ENCODE peak calls at places on chromosome 17, in four cellular contexts. One of them, this sample, is unnamed.

GRCh38 chr17:72977768-72978417 is 114.6 kb downstream of the SLC39A11 start:
- DNase-seq in WTC11: no peak
- DNase-seq in K562: peak; percentile 46
- DNase-seq in HepG2: no peak
- DNase-seq in this sample: no peak

GRCh38 chr17:62780951-62781350 is 27.2 kb downstream of the MARCHF10 start:
- DNase-seq in WTC11: no peak
- DNase-seq in K562: no peak
- DNase-seq in HepG2: no peak
- DNase-seq in this sample: no peak

GRCh38 chr17:29710891-29711418 is 88.2 kb upstream of the CORO6 start:
- DNase-seq in WTC11: no peak
- DNase-seq in K562: peak; percentile 84
- DNase-seq in HepG2: peak; percentile 35
- DNase-seq in this sample: peak; percentile 53

GRCh38 chr17:81291662-81292061 is 3.4 kb downstream of the SLC38A10 start:
- DNase-seq in WTC11: peak; percentile 76
- DNase-seq in K562: peak; percentile 81
- DNase-seq in HepG2: peak; percentile 53
- DNase-seq in this sample: peak; percentile 77

GRCh38 chr17:27995554-27995953 is 46.9 kb upstream of the NLK start:
- DNase-seq in WTC11: no peak
- DNase-seq in K562: no peak
- DNase-seq in HepG2: no peak
- DNase-seq in this sample: no peak

GRCh38 chr17:17603178-17603894 is 11.8 kb upstream of the PEMT start:
- DNase-seq in WTC11: no peak
- DNase-seq in K562: no peak
- DNase-seq in HepG2: no peak
- DNase-seq in this sample: no peak

GRCh38 chr17:73286863-73287296 is 24.9 kb downstream of the CDC42EP4 start:
- DNase-seq in WTC11: no peak
- DNase-seq in K562: no peak
- DNase-seq in HepG2: no peak
- DNase-seq in this sample: no peak

GRCh38 chr17:40605301-40605700 is 40.0 kb upstream of the CCR7 start:
- DNase-seq in WTC11: no peak
- DNase-seq in K562: no peak
- DNase-seq in HepG2: no peak
- DNase-seq in this sample: no peak

GRCh38 chr17:81432873-81433451 is 37.7 kb downstream of the BAHCC1 start:
- DNase-seq in WTC11: no peak
- DNase-seq in K562: no peak
- DNase-seq in HepG2: no peak
- DNase-seq in this sample: peak; percentile 56

GRCh38 chr17:4605826-4606225 is 21.5 kb downstream of the SMTNL2 start:
- DNase-seq in WTC11: no peak
- DNase-seq in K562: no peak
- DNase-seq in HepG2: no peak
- DNase-seq in this sample: no peak

GRCh38 chr17:81641825-81642489 is 5.0 kb downstream of the TSPAN10 start:
- DNase-seq in WTC11: no peak
- DNase-seq in K562: no peak
- DNase-seq in HepG2: no peak
- DNase-seq in this sample: peak; percentile 86

GRCh38 chr17:21249086-21249795 is 4.0 kb downstream of the NATD1 start:
- DNase-seq in WTC11: no peak
- DNase-seq in K562: no peak
- DNase-seq in HepG2: no peak
- DNase-seq in this sample: no peak

GRCh38 chr17:15023589-15023988 is 241.5 kb downstream of the PMP22 start:
- DNase-seq in WTC11: no peak
- DNase-seq in K562: peak; percentile 36
- DNase-seq in HepG2: no peak
- DNase-seq in this sample: no peak

GRCh38 chr17:21034350-21035235 is 8.2 kb downstream of the USP22 start:
- DNase-seq in WTC11: no peak
- DNase-seq in K562: peak; percentile 25
- DNase-seq in HepG2: no peak
- DNase-seq in this sample: no peak

GRCh38 chr17:50161023-50161910 is 4.5 kb upstream of the SGCA start:
- DNase-seq in WTC11: peak; percentile 96
- DNase-seq in K562: peak; percentile 94
- DNase-seq in HepG2: peak; percentile 78
- DNase-seq in this sample: peak; percentile 92

GRCh38 chr17:50916708-50917417 is 50.7 kb upstream of the TOB1 start:
- DNase-seq in WTC11: no peak
- DNase-seq in K562: no peak
- DNase-seq in HepG2: no peak
- DNase-seq in this sample: no peak

GRCh38 chr17:17151541-17151940 is 54.6 kb downstream of the PLD6 start:
- DNase-seq in WTC11: no peak
- DNase-seq in K562: no peak
- DNase-seq in HepG2: no peak
- DNase-seq in this sample: peak; percentile 51

GRCh38 chr17:40382251-40382650 is 17.7 kb upstream of the GJD3 start:
- DNase-seq in WTC11: no peak
- DNase-seq in K562: no peak
- DNase-seq in HepG2: no peak
- DNase-seq in this sample: no peak

GRCh38 chr17:3549610-3550162 is 7.9 kb downstream of the TRPV3 start:
- DNase-seq in WTC11: no peak
- DNase-seq in K562: no peak
- DNase-seq in HepG2: no peak
- DNase-seq in this sample: no peak

GRCh38 chr17:15498107-15498506 is 30.7 kb upstream of the CDRT4 start:
- DNase-seq in WTC11: peak; percentile 24
- DNase-seq in K562: peak; percentile 55
- DNase-seq in HepG2: no peak
- DNase-seq in this sample: no peak

GRCh38 chr17:29037739-29038465 is 5.0 kb upstream of the PIPOX start:
- DNase-seq in WTC11: no peak
- DNase-seq in K562: no peak
- DNase-seq in HepG2: no peak
- DNase-seq in this sample: no peak

GRCh38 chr17:19551148-19551547 is 17.5 kb downstream of the SLC47A1 start:
- DNase-seq in WTC11: no peak
- DNase-seq in K562: no peak
- DNase-seq in HepG2: peak; percentile 75
- DNase-seq in this sample: no peak

GRCh38 chr17:63476494-63476856 is 386 bp upstream of the ACE start:
- DNase-seq in WTC11: peak; percentile 65
- DNase-seq in K562: peak; percentile 53
- DNase-seq in HepG2: no peak
- DNase-seq in this sample: no peak

GRCh38 chr17:17837380-17837821 is 615 bp upstream of the SREBF1 start:
- DNase-seq in WTC11: no peak
- DNase-seq in K562: peak; percentile 70
- DNase-seq in HepG2: peak; percentile 60
- DNase-seq in this sample: peak; percentile 93

GRCh38 chr17:66494023-66494803 is 191.8 kb downstream of the PRKCA start:
- DNase-seq in WTC11: no peak
- DNase-seq in K562: peak; percentile 73
- DNase-seq in HepG2: no peak
- DNase-seq in this sample: peak; percentile 82

DNA sequence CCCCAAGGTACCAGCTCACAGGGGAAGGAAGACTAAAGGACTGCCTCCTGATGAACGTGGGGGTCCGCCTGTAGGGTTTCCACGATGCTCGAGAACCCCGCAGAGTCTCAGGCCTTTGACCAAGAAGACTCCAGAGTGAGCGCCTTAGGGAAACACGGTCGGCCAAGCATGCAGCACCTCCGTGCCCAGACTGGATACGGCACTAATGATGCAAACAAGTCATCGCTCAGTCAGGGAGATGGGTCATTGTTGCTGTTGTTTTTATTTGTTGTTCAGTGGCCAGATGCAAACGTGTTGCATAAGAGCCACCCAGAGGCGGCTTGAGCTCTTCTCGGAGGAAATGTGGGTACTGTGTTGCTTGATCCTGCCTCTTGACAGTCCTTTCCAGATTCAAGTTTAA is 19.3 kb upstream of the RBFOX3 start:
- DNase-seq in WTC11: peak; percentile 5
- DNase-seq in K562: no peak
- DNase-seq in HepG2: no peak
- DNase-seq in this sample: peak; percentile 54
- TF ChIP-seq HMGXB4 in WTC11: no peak
- TF ChIP-seq HMGXB4 in K562: no peak
- TF ChIP-seq HMGXB4 in HepG2: no peak
- TF ChIP-seq HMGXB4 in this sample: no peak

DNA sequence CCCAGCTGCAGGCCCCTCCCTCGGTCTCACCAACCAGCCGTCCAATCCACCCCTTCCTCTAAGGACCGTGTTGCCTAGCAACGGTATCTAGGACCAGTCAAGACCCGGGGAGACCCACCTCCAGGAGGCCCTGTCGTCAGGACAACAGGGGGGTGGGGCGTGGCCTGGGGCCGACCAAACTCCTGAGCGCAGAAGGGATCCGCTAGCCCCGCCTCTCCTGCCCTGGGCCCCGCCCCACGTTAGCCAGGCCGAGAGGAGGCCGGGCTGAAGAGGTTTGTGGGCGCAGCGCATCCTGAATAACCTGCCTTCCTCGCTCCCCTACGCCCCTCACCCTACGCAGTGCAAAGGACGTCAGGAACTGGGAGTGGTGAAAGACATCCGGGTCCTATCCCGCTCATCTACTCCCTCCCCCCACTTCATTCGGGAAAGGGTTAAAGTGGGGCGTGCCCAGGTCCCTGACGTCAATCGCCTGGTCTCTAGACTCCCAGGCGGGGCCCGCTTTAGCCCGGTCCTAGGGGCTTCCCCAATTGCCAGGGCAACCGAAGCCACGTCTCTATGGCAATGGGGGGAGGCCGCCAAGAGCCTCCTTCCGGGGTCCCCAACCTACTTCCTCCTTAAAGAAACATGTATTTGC is 14.7 kb downstream of the DLG4 start:
- DNase-seq in WTC11: peak; percentile 98
- DNase-seq in K562: peak; percentile 88
- DNase-seq in HepG2: no peak
- DNase-seq in this sample: peak; percentile 94
- TF ChIP-seq HMGXB4 in WTC11: no peak
- TF ChIP-seq HMGXB4 in K562: no peak
- TF ChIP-seq HMGXB4 in HepG2: no peak
- TF ChIP-seq HMGXB4 in this sample: no peak

DNA sequence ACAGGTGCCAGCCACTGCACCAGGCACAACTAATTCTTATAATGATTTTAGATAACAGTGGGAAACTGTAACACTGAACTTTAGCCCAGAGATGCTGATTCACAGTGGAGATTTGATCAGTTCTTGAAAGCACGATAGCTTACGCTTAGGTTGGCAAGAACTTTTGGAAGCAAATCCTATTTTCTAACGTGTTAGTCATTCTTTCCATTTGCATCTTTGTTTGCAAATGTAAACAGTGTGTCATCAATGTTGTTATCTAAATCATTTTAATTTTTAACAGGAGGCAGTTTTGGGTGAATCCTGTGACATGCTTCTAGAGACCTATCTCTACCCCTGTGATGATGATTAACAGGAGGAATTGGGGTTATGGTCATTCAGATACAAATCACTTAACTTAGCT is 35.7 kb upstream of the GNA13 start:
- DNase-seq in WTC11: no peak
- DNase-seq in K562: no peak
- DNase-seq in HepG2: no peak
- DNase-seq in this sample: peak; percentile 55
- TF ChIP-seq HMGXB4 in WTC11: no peak
- TF ChIP-seq HMGXB4 in K562: no peak
- TF ChIP-seq HMGXB4 in HepG2: no peak
- TF ChIP-seq HMGXB4 in this sample: no peak

GRCh38 chr17:77433385-77434135 is 292.8 kb downstream of the SEC14L1 start:
- DNase-seq in WTC11: no peak
- DNase-seq in K562: no peak
- DNase-seq in HepG2: no peak
- DNase-seq in this sample: no peak
- TF ChIP-seq HMGXB4 in WTC11: no peak
- TF ChIP-seq HMGXB4 in K562: no peak
- TF ChIP-seq HMGXB4 in HepG2: no peak
- TF ChIP-seq HMGXB4 in this sample: no peak

GRCh38 chr17:41750866-41751265 is 16.4 kb upstream of the HAP1 start:
- DNase-seq in WTC11: no peak
- DNase-seq in K562: no peak
- DNase-seq in HepG2: no peak
- DNase-seq in this sample: no peak
- TF ChIP-seq HMGXB4 in WTC11: no peak
- TF ChIP-seq HMGXB4 in K562: no peak
- TF ChIP-seq HMGXB4 in HepG2: no peak
- TF ChIP-seq HMGXB4 in this sample: no peak

GRCh38 chr17:13508916-13509315 is 92.8 kb downstream of the HS3ST3A1 start:
- DNase-seq in WTC11: no peak
- DNase-seq in K562: no peak
- DNase-seq in HepG2: no peak
- DNase-seq in this sample: no peak
- TF ChIP-seq HMGXB4 in WTC11: no peak
- TF ChIP-seq HMGXB4 in K562: no peak
- TF ChIP-seq HMGXB4 in HepG2: no peak
- TF ChIP-seq HMGXB4 in this sample: no peak

This sample was measured in A549.